ENCODE peak calls at places on chromosomes 2 and 18, in five cellular contexts. X, C, T, R and D are unnamed samples.

GRCh38 chr2:240056678-240057077 is 3.4 kb upstream of the OR6B3 start:
- DNase-seq in C (no peak), T (no peak), R (no peak), X (no peak), D (no peak)

GRCh38 chr18:60552948-60553347 is 180.4 kb upstream of the MC4R start:
- DNase-seq in T (no peak), X (no peak), C (no peak), R (no peak), D (no peak)

GRCh38 chr2:241896746-241897201 is 27.2 kb downstream of the RTP5 start:
- DNase-seq in X (no peak), R (no peak), C (no peak), T (no peak), D (no peak)

GRCh38 chr18:79573921-79574491 is 105.6 kb upstream of the CTDP1 start:
- DNase-seq in X (no peak), C (peak), T (peak), R (no peak), D (peak)

GRCh38 chr2:164028764-164029534 is 293.1 kb upstream of the FIGN start:
- DNase-seq in C (no peak), T (no peak), X (no peak), R (no peak), D (no peak)

GRCh38 chr2:188291617-188292445 is at the start of gene GULP1:
- DNase-seq in R (peak), T (peak), X (peak), C (no peak), D (no peak)

GRCh38 chr2:104332733-104333132 is 521.2 kb upstream of the POU3F3 start:
- DNase-seq in R (no peak), C (no peak), T (peak), X (no peak), D (no peak)

GRCh38 chr2:113273031-113273551 is 5.6 kb downstream of the PAX8 start:
- DNase-seq in X (peak), R (peak), C (peak), T (peak), D (no peak)

GRCh38 chr2:165874445-165875039 is 79.0 kb downstream of the TTC21B start:
- DNase-seq in T (no peak), R (peak), C (no peak), X (no peak), D (no peak)

GRCh38 chr18:31942999-31943894 is at the start of gene TRAPPC8:
- DNase-seq in C (peak), X (peak), T (peak), R (peak), D (peak)

GRCh38 chr2:152505495-152505906 is 170.5 kb downstream of the FMNL2 start:
- DNase-seq in R (no peak), X (no peak), T (no peak), C (no peak), D (no peak)

GRCh38 chr2:105144941-105145300 is 96.6 kb upstream of the GPR45 start:
- DNase-seq in C (no peak), T (no peak), R (no peak), X (no peak), D (no peak)

GRCh38 chr2:76985387-76986136 is 536.6 kb downstream of the LRRTM4 start:
- DNase-seq in X (no peak), T (peak), C (no peak), R (no peak), D (no peak)

GRCh38 chr2:31234690-31235503 is 945 bp downstream of the EHD3 start:
- DNase-seq in R (no peak), C (no peak), T (no peak), X (no peak), D (no peak)

GRCh38 chr2:84991404-84992151 is 20.6 kb downstream of the KCMF1 start:
- DNase-seq in X (no peak), T (no peak), R (no peak), C (no peak), D (no peak)

GRCh38 chr2:181395871-181396574 is 61.2 kb upstream of the ITGA4 start:
- DNase-seq in T (no peak), C (no peak), X (no peak), R (no peak), D (no peak)

GRCh38 chr2:241047253-241048010 is 49.0 kb downstream of the SNED1 start:
- DNase-seq in X (no peak), C (no peak), T (no peak), R (no peak), D (no peak)

GRCh38 chr2:98519156-98519555 is 74.5 kb downstream of the INPP4A start:
- DNase-seq in C (no peak), X (no peak), T (no peak), R (no peak), D (no peak)